ENCODE peak calls at places on chromosomes 16 and 17, in seven cellular contexts. K is tibial artery, E is RWPE1, I is IMR-90, X is lower lobe of right lung, Q is neural progenitor cell, A is left ventricle myocardium inferior. U is an unnamed sample.

GRCh38 chr17:16513858-16514257 is 21.9 kb upstream of the LRRC75A start:
- DNase-seq in K (no peak), E (no peak), I (no peak), X (no peak), Q (no peak), A (no peak), U (no peak)

GRCh38 chr16:50740747-50741146 is 1.1 kb upstream of the CYLD start:
- DNase-seq in K (no peak), E (no peak), I (no peak), X (no peak), Q (no peak), A (no peak), U (no peak)

GRCh38 chr16:11781773-11782172 is 15.3 kb downstream of the ZC3H7A start:
- DNase-seq in K (no peak), E (peak; percentile 70), I (no peak), X (no peak), Q (no peak), A (no peak), U (no peak)

GRCh38 chr17:79644617-79645016 is 33.8 kb upstream of the RBFOX3 start:
- DNase-seq in K (no peak), E (no peak), I (no peak), X (no peak), Q (no peak), A (no peak), U (no peak)

GRCh38 chr17:72467841-72468653 is 347.2 kb downstream of the SOX9 start:
- DNase-seq in K (no peak), E (peak; percentile 76), I (no peak), X (no peak), Q (peak; percentile 64), A (peak; percentile 32), U (no peak)

GRCh38 chr17:82983510-82984248 is 95.7 kb upstream of the METRNL start:
- DNase-seq in K (no peak), E (no peak), I (no peak), X (no peak), Q (no peak), A (no peak), U (peak; percentile 68)

GRCh38 chr16:28543072-28543471 is 4.3 kb upstream of the NUPR1 start:
- DNase-seq in K (peak; percentile 44), E (no peak), I (no peak), X (peak; percentile 77), Q (no peak), A (no peak), U (no peak)

GRCh38 chr17:59775786-59776350 is 68.4 kb downstream of the VMP1 start:
- DNase-seq in K (no peak), E (no peak), I (no peak), X (no peak), Q (no peak), A (no peak), U (no peak)

GRCh38 chr16:3816326-3816725 is 64.2 kb downstream of the CREBBP start:
- DNase-seq in K (no peak), E (no peak), I (no peak), X (no peak), Q (peak; percentile 72), A (no peak), U (no peak)

GRCh38 chr16:12459401-12459791 is 344.3 kb downstream of the CPPED1 start:
- DNase-seq in K (peak; percentile 60), E (no peak), I (no peak), X (peak; percentile 80), Q (no peak), A (peak; percentile 36), U (peak; percentile 73)

GRCh38 chr16:14455577-14455976 is 174.5 kb downstream of the PARN start:
- DNase-seq in K (no peak), E (no peak), I (peak; percentile 73), X (no peak), Q (no peak), A (no peak), U (no peak)

GRCh38 chr16:46885960-46886763 is 2.0 kb downstream of the GPT2 start:
- DNase-seq in K (no peak), E (peak; percentile 36), I (peak; percentile 81), X (no peak), Q (peak; percentile 71), A (no peak), U (no peak)

GRCh38 chr16:14151256-14152030 is 80.3 kb downstream of the MRTFB start:
- DNase-seq in K (no peak), E (no peak), I (no peak), X (no peak), Q (no peak), A (no peak), U (no peak)

GRCh38 chr17:43949777-43950176 is 4.0 kb downstream of the PYY start:
- DNase-seq in K (no peak), E (no peak), I (no peak), X (no peak), Q (no peak), A (no peak), U (no peak)
- TF ChIP-seq CTCF in K (no peak), E (no peak), I (no peak), X (no peak), Q (no peak), A (no peak), U (no peak)

GRCh38 chr17:70207184-70207583 is 37.9 kb downstream of the KCNJ2 start:
- DNase-seq in K (no peak), E (no peak), I (no peak), X (no peak), Q (no peak), A (no peak), U (no peak)
- H3K27ac ChIP-seq in K (no peak overlapping the region), E (no peak overlapping the region), I (no peak overlapping the region), X (no peak overlapping the region), Q (no peak overlapping the region), A (peak overlapping the region; percentile 48), U (no peak overlapping the region)

DNA sequence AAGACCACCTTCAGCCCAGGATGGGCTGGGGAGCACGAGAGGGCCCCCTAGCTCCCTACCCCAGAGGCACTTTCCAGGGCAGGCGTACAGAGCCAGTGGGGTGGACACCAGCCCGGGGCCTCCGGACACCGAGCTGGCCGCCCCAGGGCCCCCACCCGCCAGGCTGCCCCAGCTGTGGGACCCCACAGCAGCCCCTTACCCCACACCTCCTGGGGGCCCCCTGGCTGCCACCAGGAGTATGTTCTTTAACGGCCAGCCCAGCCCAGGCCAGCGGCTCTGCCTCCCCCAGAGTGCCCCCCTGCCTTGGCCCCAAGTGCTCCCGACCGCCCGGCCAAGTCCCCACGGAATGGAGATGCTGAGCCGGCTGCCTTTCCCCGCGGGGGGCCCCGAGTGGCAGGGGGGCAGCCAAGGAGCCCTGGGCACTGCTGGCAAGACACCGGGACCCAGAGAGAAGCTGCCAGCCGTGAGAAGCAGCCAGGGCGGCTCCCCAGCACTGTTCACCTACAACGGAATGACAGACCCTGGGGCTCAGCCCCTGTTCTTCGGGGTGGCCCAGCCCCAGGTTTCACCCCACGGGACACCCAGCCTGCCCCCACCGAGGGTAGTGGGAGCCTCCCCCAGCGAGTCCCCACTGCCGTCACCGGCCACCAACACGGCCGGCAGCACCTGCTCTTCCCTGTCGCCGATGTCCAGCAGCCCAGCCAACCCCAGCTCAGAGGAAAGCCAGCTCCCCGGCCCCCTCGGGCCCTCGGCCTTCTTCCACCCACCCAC is 24.3 kb upstream of the ZFPM1 start:
- DNase-seq in K (no peak), E (no peak), I (no peak), X (no peak), Q (no peak), A (no peak), U (peak; percentile 73)
- TF ChIP-seq CTCF in K (no peak), E (no peak), I (no peak), X (no peak), Q (peak; percentile 22), A (no peak), U (no peak)

GRCh38 chr17:75691371-75692290 is 24.5 kb downstream of the SAP30BP start:
- DNase-seq in K (no peak), E (no peak), I (peak; percentile 28), X (no peak), Q (peak; percentile 26), A (no peak), U (no peak)

GRCh38 chr17:75684924-75685323 is 17.8 kb downstream of the SAP30BP start:
- DNase-seq in K (no peak), E (peak; percentile 93), I (no peak), X (peak; percentile 61), Q (no peak), A (no peak), U (no peak)

GRCh38 chr17:75689441-75689873 is 22.3 kb downstream of the SAP30BP start:
- DNase-seq in K (no peak), E (peak; percentile 87), I (no peak), X (no peak), Q (no peak), A (no peak), U (no peak)

GRCh38 chr17:75685508-75685907 is 18.4 kb downstream of the SAP30BP start:
- DNase-seq in K (no peak), E (no peak), I (no peak), X (no peak), Q (no peak), A (no peak), U (no peak)

GRCh38 chr17:75688209-75688771 is 21.2 kb downstream of the SAP30BP start:
- DNase-seq in K (no peak), E (no peak), I (no peak), X (no peak), Q (peak; percentile 59), A (no peak), U (no peak)
- H3K27ac ChIP-seq in K (no peak overlapping the region), E (peak overlapping the region; percentile 100), I (no peak overlapping the region), X (peak overlapping the region; percentile 67), Q (peak overlapping the region; percentile 36), A (peak overlapping the region; percentile 81), U (peak overlapping the region; percentile 77)

DNA sequence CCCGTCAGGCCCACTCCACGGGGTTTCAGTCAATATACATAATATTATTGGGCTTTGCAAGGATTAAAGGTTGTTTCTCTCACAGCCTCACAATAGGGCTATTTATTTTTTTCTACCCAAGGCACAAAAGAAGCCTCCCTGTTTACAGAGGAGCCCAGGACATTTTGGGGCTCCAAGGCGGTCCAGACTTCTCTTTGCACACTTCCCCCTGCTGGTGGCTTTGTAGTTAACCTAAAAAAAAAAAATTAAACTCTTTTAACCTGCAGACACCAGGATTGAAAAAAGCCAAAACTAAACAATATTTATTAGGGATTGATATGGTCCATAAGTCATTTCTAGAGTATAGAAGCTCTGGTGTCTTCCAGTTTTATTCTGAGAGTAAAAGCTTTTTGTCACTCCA is 169.7 kb upstream of the ZFHX3 start:
- DNase-seq in K (no peak), E (no peak), I (no peak), X (no peak), Q (peak; percentile 67), A (no peak), U (no peak)
- TF ChIP-seq CTCF in K (peak; percentile 18), E (no peak), I (peak; percentile 21), X (peak; percentile 11), Q (peak; percentile 61), A (no peak), U (no peak)

GRCh38 chr16:72996291-72997062 is 51.5 kb downstream of the ZFHX3 start:
- DNase-seq in K (no peak), E (no peak), I (no peak), X (no peak), Q (no peak), A (no peak), U (no peak)
- H3K27ac ChIP-seq in K (peak overlapping the region; percentile 32), E (peak overlapping the region; percentile 14), I (no peak overlapping the region), X (peak overlapping the region; percentile 62), Q (no peak overlapping the region), A (no peak overlapping the region), U (peak overlapping the region; percentile 62)